ENCODE peak calls at places on chromosome 1, in nine cellular contexts. E is HTR-8/SVneo; D is SK-MEL-5; N is heart left ventricle; T is GM04503; Q is NCI-H2029; I is GM03348; W is CD4-positive, CD25-positive, alpha-beta regulatory T cell; G is cardiac fibroblast. F is an unnamed sample.

GRCh38 chr1:81876901-81877750 is 76.4 kb downstream of the ADGRL2 start:
- DNase-seq in I (peak; percentile 9), N (no peak), D (no peak), W (no peak), T (no peak), E (no peak), Q (peak; percentile 2), G (peak; percentile 64), F (peak; percentile 33)

GRCh38 chr1:185821612-185822385 is 87.6 kb downstream of the HMCN1 start:
- DNase-seq in G (no peak), E (no peak), N (no peak), I (no peak), W (no peak), Q (no peak), T (no peak), D (no peak), F (peak; percentile 59)

GRCh38 chr1:211985556-211986264 is 49.6 kb downstream of the INTS7 start:
- DNase-seq in I (no peak), Q (no peak), G (no peak), T (no peak), D (no peak), E (no peak), W (no peak), N (no peak), F (no peak)

GRCh38 chr1:152873495-152873894 is 4.6 kb upstream of the SMCP start:
- DNase-seq in I (no peak), G (no peak), D (no peak), N (no peak), Q (no peak), E (no peak), W (no peak), T (no peak), F (no peak)

GRCh38 chr1:218521414-218522169 is 176.5 kb downstream of the TGFB2 start:
- DNase-seq in Q (peak; percentile 45), I (peak; percentile 63), D (peak; percentile 65), N (peak; percentile 48), E (peak; percentile 49), W (peak; percentile 1), G (no peak), T (no peak), F (peak; percentile 35)

GRCh38 chr1:246784621-246785535 is 60.7 kb downstream of the SCCPDH start:
- DNase-seq in W (no peak), D (no peak), T (no peak), G (peak; percentile 64), N (no peak), E (no peak), Q (no peak), I (peak; percentile 61), F (no peak)

GRCh38 chr1:206782448-206782847 is 10.2 kb upstream of the IL10 start:
- DNase-seq in D (no peak), Q (no peak), W (no peak), G (no peak), N (no peak), E (no peak), I (no peak), T (no peak), F (no peak)

GRCh38 chr1:85894651-85895050 is 186.4 kb upstream of the ZNHIT6 start:
- DNase-seq in D (peak; percentile 46), T (no peak), G (peak; percentile 66), N (no peak), Q (no peak), E (peak; percentile 6), I (peak; percentile 57), W (no peak), F (peak; percentile 42)

GRCh38 chr1:69835924-69836323 is 268.2 kb downstream of the LRRC7 start:
- DNase-seq in N (no peak), W (no peak), T (no peak), I (no peak), E (no peak), Q (no peak), D (no peak), G (no peak), F (no peak)

GRCh38 chr1:94265011-94265422 is 27.6 kb upstream of the ARHGAP29 start:
- DNase-seq in N (no peak), W (no peak), G (peak; percentile 39), Q (no peak), E (no peak), D (no peak), T (no peak), I (no peak), F (no peak)

GRCh38 chr1:78831731-78832360 is 174.7 kb downstream of the ADGRL4 start:
- DNase-seq in N (no peak), D (peak; percentile 60), E (peak; percentile 52), Q (no peak), W (no peak), G (peak; percentile 84), T (peak; percentile 83), I (peak; percentile 84), F (no peak)

GRCh38 chr1:117959364-117959763 is 29.8 kb downstream of the WDR3 start:
- DNase-seq in W (no peak), G (peak; percentile 36), D (peak; percentile 19), E (no peak), Q (no peak), I (no peak), N (no peak), T (no peak), F (no peak)

GRCh38 chr1:62131093-62131725 is 63.4 kb upstream of the L1TD1 start:
- DNase-seq in D (peak; percentile 80), E (peak; percentile 65), T (no peak), Q (peak; percentile 64), W (no peak), I (peak; percentile 71), G (peak; percentile 83), N (no peak), F (peak; percentile 30)

GRCh38 chr1:3968851-3969250 is 68.8 kb upstream of the C1orf174 start:
- DNase-seq in T (no peak), N (no peak), W (no peak), G (no peak), D (no peak), Q (no peak), E (no peak), I (no peak), F (no peak)

GRCh38 chr1:191256917-191257316 is 779.3 kb upstream of the BRINP3 start:
- DNase-seq in Q (no peak), D (no peak), N (no peak), G (no peak), W (no peak), E (no peak), T (no peak), I (no peak), F (no peak)

GRCh38 chr1:229058111-229058551 is 212.8 kb upstream of the RAB4A start:
- DNase-seq in D (no peak), T (no peak), G (no peak), E (no peak), W (peak; percentile 52), Q (peak; percentile 70), I (no peak), N (no peak), F (peak; percentile 93)

GRCh38 chr1:231192620-231193163 is 30.8 kb downstream of the TRIM67 start:
- DNase-seq in T (no peak), W (no peak), I (no peak), Q (peak; percentile 89), G (peak; percentile 69), N (peak; percentile 70), D (peak; percentile 55), E (no peak), F (peak; percentile 96)

F was measured in thyroid gland.